ENCODE peak calls at places on chromosomes 13 and 19, in seven cellular contexts. One of them, this sample, is unnamed.

GRCh38 chr13:27270594-27271520 is at the start of gene RASL11A:
- DNase-seq in NCI-H510A: peak
- DNase-seq in mesenteric fat pad: peak
- DNase-seq in T-helper 1 cell: peak
- DNase-seq in nephron progenitor cell: peak
- DNase-seq in DMS153: peak
- DNase-seq in EL: peak
- DNase-seq in this sample: peak

GRCh38 chr13:75365724-75366173 is 116.2 kb downstream of the TBC1D4 start:
- DNase-seq in NCI-H510A: no peak
- DNase-seq in mesenteric fat pad: no peak
- DNase-seq in T-helper 1 cell: no peak
- DNase-seq in nephron progenitor cell: no peak
- DNase-seq in DMS153: no peak
- DNase-seq in EL: peak
- DNase-seq in this sample: no peak

GRCh38 chr19:43519436-43520088 is 7.4 kb downstream of the ETHE1 start:
- DNase-seq in NCI-H510A: peak
- DNase-seq in mesenteric fat pad: no peak
- DNase-seq in T-helper 1 cell: peak
- DNase-seq in nephron progenitor cell: peak
- DNase-seq in DMS153: peak
- DNase-seq in EL: peak
- DNase-seq in this sample: peak

GRCh38 chr13:99922631-99923404 is 48.7 kb downstream of the ZIC5 start:
- DNase-seq in NCI-H510A: no peak
- DNase-seq in mesenteric fat pad: no peak
- DNase-seq in T-helper 1 cell: no peak
- DNase-seq in nephron progenitor cell: no peak
- DNase-seq in DMS153: no peak
- DNase-seq in EL: no peak
- DNase-seq in this sample: no peak

GRCh38 chr13:29849071-29849541 is 1.3 kb downstream of the UBL3 start:
- DNase-seq in NCI-H510A: no peak
- DNase-seq in mesenteric fat pad: no peak
- DNase-seq in T-helper 1 cell: peak
- DNase-seq in nephron progenitor cell: no peak
- DNase-seq in DMS153: no peak
- DNase-seq in EL: peak
- DNase-seq in this sample: peak

GRCh38 chr13:110726726-110727125 is 13.2 kb downstream of the ING1 start:
- DNase-seq in NCI-H510A: peak
- DNase-seq in mesenteric fat pad: no peak
- DNase-seq in T-helper 1 cell: peak
- DNase-seq in nephron progenitor cell: no peak
- DNase-seq in DMS153: peak
- DNase-seq in EL: no peak
- DNase-seq in this sample: no peak

GRCh38 chr13:96958286-96958891 is 35.9 kb downstream of the OXGR1 start:
- DNase-seq in NCI-H510A: no peak
- DNase-seq in mesenteric fat pad: no peak
- DNase-seq in T-helper 1 cell: no peak
- DNase-seq in nephron progenitor cell: peak
- DNase-seq in DMS153: peak
- DNase-seq in EL: peak
- DNase-seq in this sample: peak

GRCh38 chr19:3066482-3067049 is 4.3 kb upstream of the TLE5 start:
- DNase-seq in NCI-H510A: no peak
- DNase-seq in mesenteric fat pad: no peak
- DNase-seq in T-helper 1 cell: no peak
- DNase-seq in nephron progenitor cell: no peak
- DNase-seq in DMS153: no peak
- DNase-seq in EL: no peak
- DNase-seq in this sample: no peak

GRCh38 chr13:102234618-102235017 is 167.2 kb downstream of the FGF14 start:
- DNase-seq in NCI-H510A: no peak
- DNase-seq in mesenteric fat pad: no peak
- DNase-seq in T-helper 1 cell: no peak
- DNase-seq in nephron progenitor cell: no peak
- DNase-seq in DMS153: no peak
- DNase-seq in EL: no peak
- DNase-seq in this sample: no peak

GRCh38 chr19:54133312-54133956 is 4.1 kb upstream of the CNOT3 start:
- DNase-seq in NCI-H510A: peak
- DNase-seq in mesenteric fat pad: no peak
- DNase-seq in T-helper 1 cell: no peak
- DNase-seq in nephron progenitor cell: peak
- DNase-seq in DMS153: peak
- DNase-seq in EL: peak
- DNase-seq in this sample: peak

GRCh38 chr19:16327911-16328823 is 3.5 kb downstream of the KLF2 start:
- DNase-seq in NCI-H510A: no peak
- DNase-seq in mesenteric fat pad: no peak
- DNase-seq in T-helper 1 cell: peak
- DNase-seq in nephron progenitor cell: no peak
- DNase-seq in DMS153: no peak
- DNase-seq in EL: peak
- DNase-seq in this sample: no peak

GRCh38 chr13:105118577-105118976 is 1416.9 kb downstream of the EFNB2 start:
- DNase-seq in NCI-H510A: no peak
- DNase-seq in mesenteric fat pad: no peak
- DNase-seq in T-helper 1 cell: no peak
- DNase-seq in nephron progenitor cell: no peak
- DNase-seq in DMS153: no peak
- DNase-seq in EL: no peak
- DNase-seq in this sample: no peak

GRCh38 chr19:6115992-6116391 is 5.7 kb upstream of the RFX2 start:
- DNase-seq in NCI-H510A: no peak
- DNase-seq in mesenteric fat pad: no peak
- DNase-seq in T-helper 1 cell: no peak
- DNase-seq in nephron progenitor cell: no peak
- DNase-seq in DMS153: no peak
- DNase-seq in EL: no peak
- DNase-seq in this sample: no peak

GRCh38 chr13:79589605-79590511 is 108.9 kb downstream of the NDFIP2 start:
- DNase-seq in NCI-H510A: no peak
- DNase-seq in mesenteric fat pad: no peak
- DNase-seq in T-helper 1 cell: no peak
- DNase-seq in nephron progenitor cell: no peak
- DNase-seq in DMS153: no peak
- DNase-seq in EL: peak
- DNase-seq in this sample: no peak

This sample was measured in neural progenitor cell.